ENCODE peak calls at places on chromosomes 5 and 9, in four cellular contexts. One of them, this sample, is unnamed.

GRCh38 chr9:304106-304505 is 89.4 kb downstream of the DOCK8 start:
- DNase-seq in IMR-90: no peak
- DNase-seq in neuronal stem cell: no peak
- DNase-seq in H9: no peak
- DNase-seq in this sample: peak

GRCh38 chr9:121896545-121896943 is 196.6 kb downstream of the TTLL11 start:
- DNase-seq in neuronal stem cell: no peak
- DNase-seq in H9: peak
- DNase-seq in IMR-90: no peak
- DNase-seq in this sample: no peak

GRCh38 chr9:22395585-22396205 is 50.9 kb upstream of the DMRTA1 start:
- DNase-seq in IMR-90: peak
- DNase-seq in H9: no peak
- DNase-seq in neuronal stem cell: no peak
- DNase-seq in this sample: peak

GRCh38 chr5:96823060-96823459 is 15.3 kb upstream of the ERAP1 start:
- DNase-seq in neuronal stem cell: no peak
- DNase-seq in IMR-90: no peak
- DNase-seq in H9: no peak
- DNase-seq in this sample: no peak

GRCh38 chr5:114206640-114207039 is 155.2 kb upstream of the KCNN2 start:
- DNase-seq in H9: no peak
- DNase-seq in IMR-90: no peak
- DNase-seq in neuronal stem cell: no peak
- DNase-seq in this sample: no peak

GRCh38 chr5:32283539-32284377 is 29.0 kb downstream of the MTMR12 start:
- DNase-seq in H9: no peak
- DNase-seq in IMR-90: peak
- DNase-seq in neuronal stem cell: no peak
- DNase-seq in this sample: peak

GRCh38 chr5:5419291-5420210 is 2.9 kb upstream of the ICE1 start:
- DNase-seq in neuronal stem cell: peak
- DNase-seq in H9: peak
- DNase-seq in IMR-90: peak
- DNase-seq in this sample: peak

GRCh38 chr5:83430130-83431010 is 41.2 kb upstream of the VCAN start:
- DNase-seq in neuronal stem cell: peak
- DNase-seq in H9: peak
- DNase-seq in IMR-90: peak
- DNase-seq in this sample: peak

GRCh38 chr5:177433658-177434217 is 7.3 kb downstream of the GRK6 start:
- DNase-seq in neuronal stem cell: no peak
- DNase-seq in IMR-90: no peak
- DNase-seq in H9: no peak
- DNase-seq in this sample: no peak

GRCh38 chr5:53726121-53726520 is 165.7 kb downstream of the NDUFS4 start:
- DNase-seq in neuronal stem cell: no peak
- DNase-seq in H9: no peak
- DNase-seq in IMR-90: no peak
- DNase-seq in this sample: no peak

GRCh38 chr5:54738118-54738972 is 220.8 kb downstream of the SNX18 start:
- DNase-seq in H9: no peak
- DNase-seq in IMR-90: peak
- DNase-seq in neuronal stem cell: no peak
- DNase-seq in this sample: no peak

GRCh38 chr9:127588740-127589506 is 23.2 kb upstream of the STXBP1 start:
- DNase-seq in IMR-90: no peak
- DNase-seq in H9: peak
- DNase-seq in neuronal stem cell: no peak
- DNase-seq in this sample: no peak

GRCh38 chr9:126397056-126397455 is 70.4 kb downstream of the MVB12B start:
- DNase-seq in H9: no peak
- DNase-seq in IMR-90: no peak
- DNase-seq in neuronal stem cell: no peak
- DNase-seq in this sample: no peak

GRCh38 chr5:108386345-108387061 is 4.6 kb upstream of the FBXL17 start:
- DNase-seq in IMR-90: peak
- DNase-seq in H9: no peak
- DNase-seq in neuronal stem cell: no peak
- DNase-seq in this sample: peak

GRCh38 chr5:98772415-98773213 is 849 bp upstream of the RGMB start:
- DNase-seq in neuronal stem cell: peak
- DNase-seq in H9: peak
- DNase-seq in IMR-90: no peak
- DNase-seq in this sample: peak

GRCh38 chr5:32713396-32714381 is 2.6 kb downstream of the NPR3 start:
- DNase-seq in IMR-90: peak
- DNase-seq in H9: peak
- DNase-seq in neuronal stem cell: peak
- DNase-seq in this sample: no peak

GRCh38 chr5:171745602-171746001 is 40.0 kb upstream of the SMIM23 start:
- DNase-seq in H9: no peak
- DNase-seq in IMR-90: no peak
- DNase-seq in neuronal stem cell: no peak
- DNase-seq in this sample: no peak

GRCh38 chr9:108473209-108474112 is 382.3 kb downstream of the ACTL7B start:
- DNase-seq in neuronal stem cell: no peak
- DNase-seq in H9: no peak
- DNase-seq in IMR-90: peak
- DNase-seq in this sample: no peak

GRCh38 chr5:107551088-107551487 is 119.6 kb downstream of the EFNA5 start:
- DNase-seq in H9: no peak
- DNase-seq in neuronal stem cell: no peak
- DNase-seq in IMR-90: no peak
- DNase-seq in this sample: no peak

GRCh38 chr5:66015296-66015960 is 89.1 kb downstream of the ERBIN start:
- DNase-seq in H9: no peak
- DNase-seq in neuronal stem cell: no peak
- DNase-seq in IMR-90: peak
- DNase-seq in this sample: no peak

GRCh38 chr9:95498641-95499040 is 18.1 kb downstream of the PTCH1 start:
- DNase-seq in H9: no peak
- DNase-seq in neuronal stem cell: no peak
- DNase-seq in IMR-90: no peak
- DNase-seq in this sample: no peak
- H2BK5ac ChIP-seq in H9: no peak
- H2BK5ac ChIP-seq in neuronal stem cell: no peak
- H2BK5ac ChIP-seq in IMR-90: no peak
- H2BK5ac ChIP-seq in this sample: no peak

GRCh38 chr9:70422371-70423043 is 8.1 kb upstream of the KLF9 start:
- DNase-seq in neuronal stem cell: no peak
- DNase-seq in IMR-90: no peak
- DNase-seq in H9: no peak
- DNase-seq in this sample: no peak

GRCh38 chr9:70421020-70421271 is 6.5 kb upstream of the KLF9 start:
- DNase-seq in neuronal stem cell: no peak
- DNase-seq in IMR-90: no peak
- DNase-seq in H9: no peak
- DNase-seq in this sample: no peak

GRCh38 chr9:70419546-70420266 is 5.2 kb upstream of the KLF9 start:
- DNase-seq in IMR-90: peak
- DNase-seq in neuronal stem cell: peak
- DNase-seq in H9: peak
- DNase-seq in this sample: peak

GRCh38 chr9:70420267-70421019 is 6.0 kb upstream of the KLF9 start:
- DNase-seq in IMR-90: peak
- DNase-seq in neuronal stem cell: peak
- DNase-seq in H9: peak
- DNase-seq in this sample: peak

DNA sequence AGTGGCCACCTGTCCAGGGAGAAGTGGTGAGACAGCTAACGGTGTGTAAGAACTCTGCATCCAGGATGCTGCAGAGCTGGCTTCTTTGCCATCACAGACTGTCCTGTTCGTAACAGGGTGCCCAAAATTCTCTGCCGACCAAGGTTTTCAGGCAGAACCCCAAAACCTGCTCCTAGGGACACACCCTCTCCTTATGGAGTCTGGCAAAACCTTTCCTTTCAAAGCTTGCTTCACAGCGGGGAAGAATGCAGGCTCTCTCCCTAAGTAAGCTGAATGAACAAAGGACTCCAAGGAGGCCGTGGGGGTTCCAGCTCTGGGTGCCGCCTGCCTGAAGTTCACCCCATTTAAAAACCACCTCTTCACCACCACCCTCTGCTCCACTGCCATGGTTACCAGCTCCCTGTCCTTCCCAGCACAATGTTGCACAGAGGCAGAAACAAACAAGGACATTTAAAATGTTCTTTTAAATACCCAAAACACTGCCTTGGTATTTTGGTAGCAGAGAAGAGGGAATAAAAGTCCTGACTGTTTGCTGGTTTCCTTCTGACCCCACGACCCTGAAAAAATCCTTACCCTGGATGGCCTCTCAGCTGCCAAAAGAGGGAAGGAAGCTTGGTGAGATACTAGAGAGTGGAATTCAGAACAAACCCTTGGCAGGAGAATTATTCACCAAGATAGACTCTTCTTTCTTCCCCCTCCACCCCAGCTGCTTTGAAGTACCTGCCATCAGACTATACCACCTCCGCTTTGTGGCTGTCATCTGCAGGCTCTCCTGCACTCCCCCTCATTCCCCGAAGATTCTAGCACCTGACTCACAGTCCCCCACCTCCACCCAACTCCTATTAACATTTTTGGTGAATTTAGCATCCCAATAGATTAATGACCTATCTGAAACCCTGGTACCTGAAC is 7.1 kb upstream of the KLF9 start:
- DNase-seq in H9: no peak
- DNase-seq in neuronal stem cell: no peak
- DNase-seq in IMR-90: peak
- DNase-seq in this sample: no peak
- H3K4ac ChIP-seq in H9: no peak
- H3K4ac ChIP-seq in neuronal stem cell: no peak
- H3K4ac ChIP-seq in IMR-90: peak
- H3K4ac ChIP-seq in this sample: no peak

GRCh38 chr9:33166263-33167083 is 663 bp downstream of the B4GALT1 start:
- DNase-seq in H9: no peak
- DNase-seq in neuronal stem cell: no peak
- DNase-seq in IMR-90: no peak
- DNase-seq in this sample: peak
- H2BK5ac ChIP-seq in H9: no peak
- H2BK5ac ChIP-seq in neuronal stem cell: peak
- H2BK5ac ChIP-seq in IMR-90: peak
- H2BK5ac ChIP-seq in this sample: peak

DNA sequence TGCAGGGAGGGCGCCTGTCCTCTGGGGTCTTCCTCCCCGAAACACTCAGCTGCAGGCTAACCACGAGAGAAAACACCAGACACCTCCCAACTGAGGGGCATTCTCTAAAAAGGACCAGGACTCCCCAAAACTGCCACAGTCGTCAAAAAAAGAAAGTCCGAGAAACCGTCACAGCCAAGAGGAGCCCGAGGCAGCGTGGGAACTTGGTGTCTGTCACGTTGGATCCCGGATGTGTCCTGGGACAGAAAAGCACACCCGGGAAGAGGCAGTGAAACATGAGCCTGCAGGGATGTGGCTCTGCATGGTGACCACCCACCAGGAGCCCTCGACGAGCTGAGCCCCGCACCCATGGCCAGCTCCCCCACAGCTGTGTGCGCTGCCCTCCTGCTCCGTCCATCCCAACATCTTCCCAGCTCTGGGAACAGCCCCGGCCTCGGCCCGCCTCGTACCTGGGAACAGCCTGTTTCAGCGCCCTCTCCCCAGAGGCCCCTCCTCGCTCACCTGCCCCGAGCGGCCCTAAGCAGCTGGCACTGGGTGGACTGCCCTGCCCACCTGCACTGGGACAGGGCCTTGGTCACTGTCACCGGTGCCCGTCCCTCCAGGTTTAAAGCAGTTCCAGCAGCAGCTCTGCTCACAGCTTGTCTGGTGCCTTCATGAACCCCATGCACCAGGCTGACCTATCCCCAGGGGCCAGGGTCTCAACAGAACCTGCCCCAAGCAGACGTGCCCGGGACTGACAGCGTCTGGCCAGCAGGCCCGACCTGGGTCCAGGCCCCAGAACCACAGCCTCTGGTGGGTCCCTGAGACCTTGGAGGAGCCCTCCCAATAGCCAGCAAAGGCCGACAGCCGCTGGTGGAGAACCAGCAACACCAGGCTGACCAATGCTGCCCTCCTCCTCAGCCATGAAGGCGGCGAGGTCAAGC is 10.9 kb downstream of the SLC12A7 start:
- DNase-seq in H9: no peak
- DNase-seq in IMR-90: no peak
- DNase-seq in neuronal stem cell: no peak
- DNase-seq in this sample: no peak
- H3K4ac ChIP-seq in H9: no peak
- H3K4ac ChIP-seq in IMR-90: no peak
- H3K4ac ChIP-seq in neuronal stem cell: no peak
- H3K4ac ChIP-seq in this sample: no peak

DNA sequence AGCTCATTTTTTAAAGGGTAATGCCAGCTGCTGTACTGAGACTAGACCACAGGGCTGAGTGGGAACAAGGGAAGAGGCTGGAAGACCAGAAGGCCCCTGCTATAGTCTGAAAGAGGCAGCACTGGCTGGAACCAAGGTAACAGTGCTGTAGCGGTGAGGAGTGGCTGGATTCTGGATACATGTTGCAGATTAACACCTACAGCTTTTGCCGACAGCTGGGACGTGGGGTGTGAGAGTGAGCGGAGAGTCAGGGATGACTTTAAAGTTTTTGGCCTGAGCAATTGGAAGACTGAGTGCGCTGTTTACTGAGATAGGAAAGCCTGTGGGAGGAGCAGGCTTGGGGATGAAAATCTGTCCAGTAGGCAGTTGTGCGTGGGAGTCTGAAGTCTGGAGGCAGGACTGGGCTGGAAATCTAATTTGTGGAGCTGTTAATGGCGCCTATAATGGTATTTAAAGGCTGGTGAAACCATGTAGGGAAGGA is 26.5 kb downstream of the AQP7 start:
- DNase-seq in IMR-90: no peak
- DNase-seq in neuronal stem cell: no peak
- DNase-seq in H9: no peak
- DNase-seq in this sample: no peak
- H2BK5ac ChIP-seq in IMR-90: no peak
- H2BK5ac ChIP-seq in neuronal stem cell: no peak
- H2BK5ac ChIP-seq in H9: no peak
- H2BK5ac ChIP-seq in this sample: no peak

This sample was measured in trophoblast cell.